ENCODE peak calls at places on chromosomes 11 and 22, in four cellular contexts. One of them, this sample, is unnamed. For H3K79me2, the result is how much of the 10 kb centered on the place peaks cover.

GRCh38 chr22:24189249-24190158 is 8.2 kb downstream of the SUSD2 start:
- DNase-seq in mesendoderm: peak
- DNase-seq in H1: peak
- DNase-seq in trophoblast cell: peak
- DNase-seq in this sample: peak

GRCh38 chr11:118418770-118419169 is 17.4 kb downstream of the ATP5MG start:
- DNase-seq in mesendoderm: no peak
- DNase-seq in H1: no peak
- DNase-seq in trophoblast cell: no peak
- DNase-seq in this sample: no peak

GRCh38 chr22:49746065-49746464 is 81.6 kb downstream of the BRD1 start:
- DNase-seq in mesendoderm: no peak
- DNase-seq in H1: no peak
- DNase-seq in trophoblast cell: no peak
- DNase-seq in this sample: no peak

GRCh38 chr11:66268953-66269906 is 791 bp downstream of the RAB1B start:
- DNase-seq in mesendoderm: peak
- DNase-seq in H1: no peak
- DNase-seq in trophoblast cell: no peak
- DNase-seq in this sample: peak

GRCh38 chr11:111344032-111344431 is 35.0 kb downstream of the POU2AF1 start:
- DNase-seq in mesendoderm: peak
- DNase-seq in H1: no peak
- DNase-seq in trophoblast cell: no peak
- DNase-seq in this sample: no peak

GRCh38 chr11:63858628-63859550 is 20.0 kb downstream of the MARK2 start:
- DNase-seq in mesendoderm: no peak
- DNase-seq in H1: no peak
- DNase-seq in trophoblast cell: no peak
- DNase-seq in this sample: no peak

GRCh38 chr11:112025682-112026081 is 474 bp downstream of the DLAT start:
- DNase-seq in mesendoderm: peak
- DNase-seq in H1: no peak
- DNase-seq in trophoblast cell: no peak
- DNase-seq in this sample: no peak

GRCh38 chr11:68002943-68003845 is 703 bp downstream of the UNC93B1 start:
- DNase-seq in mesendoderm: no peak
- DNase-seq in H1: no peak
- DNase-seq in trophoblast cell: peak
- DNase-seq in this sample: peak

GRCh38 chr11:106231591-106231990 is 154.1 kb downstream of the AASDHPPT start:
- DNase-seq in mesendoderm: no peak
- DNase-seq in H1: no peak
- DNase-seq in trophoblast cell: peak
- DNase-seq in this sample: no peak

GRCh38 chr22:41526802-41527799 is 17.2 kb downstream of the POLR3H start:
- DNase-seq in mesendoderm: peak
- DNase-seq in H1: no peak
- DNase-seq in trophoblast cell: peak
- DNase-seq in this sample: peak

GRCh38 chr11:74024630-74025029 is 15.7 kb upstream of the UCP3 start:
- DNase-seq in mesendoderm: no peak
- DNase-seq in H1: no peak
- DNase-seq in trophoblast cell: no peak
- DNase-seq in this sample: no peak

GRCh38 chr22:45678961-45679912 is 7.6 kb downstream of the ATXN10 start:
- DNase-seq in mesendoderm: no peak
- DNase-seq in H1: no peak
- DNase-seq in trophoblast cell: no peak
- DNase-seq in this sample: no peak

GRCh38 chr22:41387341-41387740 is 5.6 kb downstream of the TEF start:
- DNase-seq in mesendoderm: no peak
- DNase-seq in H1: no peak
- DNase-seq in trophoblast cell: no peak
- DNase-seq in this sample: no peak

GRCh38 chr22:39275814-39276443 is 31.1 kb upstream of the PDGFB start:
- DNase-seq in mesendoderm: no peak
- DNase-seq in H1: no peak
- DNase-seq in trophoblast cell: peak
- DNase-seq in this sample: no peak

GRCh38 chr22:21943571-21944448 is 8.8 kb downstream of the PPM1F start:
- DNase-seq in mesendoderm: no peak
- DNase-seq in H1: no peak
- DNase-seq in trophoblast cell: no peak
- DNase-seq in this sample: no peak

GRCh38 chr22:19503869-19504268 is 20.3 kb downstream of the CLDN5 start:
- DNase-seq in mesendoderm: peak
- DNase-seq in H1: no peak
- DNase-seq in trophoblast cell: no peak
- DNase-seq in this sample: peak

GRCh38 chr11:128961645-128962044 is 19.0 kb upstream of the TP53AIP1 start:
- DNase-seq in mesendoderm: no peak
- DNase-seq in H1: no peak
- DNase-seq in trophoblast cell: no peak
- DNase-seq in this sample: no peak

GRCh38 chr22:22094514-22094913 is 111.9 kb upstream of the TOP3B start:
- DNase-seq in mesendoderm: no peak
- DNase-seq in H1: no peak
- DNase-seq in trophoblast cell: no peak
- DNase-seq in this sample: no peak

GRCh38 chr11:35725880-35726279 is 63.3 kb downstream of the TRIM44 start:
- DNase-seq in mesendoderm: no peak
- DNase-seq in H1: no peak
- DNase-seq in trophoblast cell: no peak
- DNase-seq in this sample: no peak

GRCh38 chr11:86919557-86920210 is 35.5 kb downstream of the FZD4 start:
- DNase-seq in mesendoderm: peak
- DNase-seq in H1: no peak
- DNase-seq in trophoblast cell: no peak
- DNase-seq in this sample: peak

GRCh38 chr11:60370252-60370810 is 8.0 kb upstream of the MS4A7 start:
- DNase-seq in mesendoderm: no peak
- DNase-seq in H1: no peak
- DNase-seq in trophoblast cell: no peak
- DNase-seq in this sample: no peak

GRCh38 chr11:36431429-36432092 is 78.5 kb downstream of the TRAF6 start:
- DNase-seq in mesendoderm: peak
- DNase-seq in H1: no peak
- DNase-seq in trophoblast cell: peak
- DNase-seq in this sample: no peak

GRCh38 chr11:70796601-70797000 is 398.3 kb downstream of the CTTN start:
- DNase-seq in mesendoderm: peak
- DNase-seq in H1: no peak
- DNase-seq in trophoblast cell: no peak
- DNase-seq in this sample: peak

GRCh38 chr11:121367434-121367833 is 74.9 kb downstream of the SC5D start:
- DNase-seq in mesendoderm: no peak
- DNase-seq in H1: no peak
- DNase-seq in trophoblast cell: no peak
- DNase-seq in this sample: no peak

GRCh38 chr11:34490304-34490703 is 23.3 kb downstream of the ELF5 start:
- DNase-seq in mesendoderm: peak
- DNase-seq in H1: no peak
- DNase-seq in trophoblast cell: no peak
- DNase-seq in this sample: no peak

DNA sequence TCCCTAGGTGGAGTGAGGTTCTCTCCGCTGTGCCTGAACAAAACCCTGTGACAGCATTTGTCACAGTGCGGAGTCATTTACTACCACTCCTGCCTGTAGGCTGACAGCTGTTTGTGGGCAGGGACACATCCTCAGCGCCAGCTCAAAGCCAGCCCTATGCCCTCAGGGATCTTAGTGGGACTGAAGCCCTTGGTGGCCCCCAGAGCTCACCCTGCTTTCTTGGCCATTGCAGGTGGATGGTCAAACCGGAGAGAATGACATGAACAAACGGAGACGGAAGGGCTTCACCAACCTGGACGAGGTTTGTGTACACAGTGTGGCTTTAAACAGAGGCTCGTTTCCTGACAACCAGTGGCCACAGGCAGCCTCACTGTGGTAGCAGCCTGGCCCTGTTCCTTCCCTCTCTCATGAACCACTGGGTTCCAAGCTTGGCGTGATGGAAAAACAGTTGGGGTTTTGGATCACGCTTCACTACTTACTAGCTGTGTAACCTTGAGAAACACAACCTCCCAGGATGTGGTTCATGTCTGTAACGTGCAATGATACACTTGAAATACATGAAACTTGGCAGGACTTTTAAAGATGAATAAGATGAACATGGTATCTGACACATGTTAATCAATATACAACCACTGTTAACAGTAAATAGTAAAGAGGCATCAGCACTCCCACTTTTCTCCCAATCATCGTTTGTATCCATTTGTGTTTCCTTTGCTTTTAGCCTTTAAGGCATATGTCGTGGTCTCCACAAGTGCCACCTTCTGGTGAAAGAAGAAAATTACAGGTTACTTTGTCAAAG is 125.8 kb downstream of the MICAL2 start:
- DNase-seq in mesendoderm: peak
- DNase-seq in H1: no peak
- DNase-seq in trophoblast cell: no peak
- DNase-seq in this sample: no peak
- H3K79me2 ChIP-seq in mesendoderm: under half
- H3K79me2 ChIP-seq in H1: under half
- H3K79me2 ChIP-seq in trophoblast cell: under half
- H3K79me2 ChIP-seq in this sample: under half

GRCh38 chr11:104925850-104926249 is 27.6 kb upstream of the CASP12 start:
- DNase-seq in mesendoderm: no peak
- DNase-seq in H1: no peak
- DNase-seq in trophoblast cell: no peak
- DNase-seq in this sample: no peak
- H3K4ac ChIP-seq in mesendoderm: no peak
- H3K4ac ChIP-seq in H1: no peak
- H3K4ac ChIP-seq in trophoblast cell: no peak
- H3K4ac ChIP-seq in this sample: no peak

GRCh38 chr11:1508986-1509385 is 22.4 kb upstream of the MOB2 start:
- DNase-seq in mesendoderm: no peak
- DNase-seq in H1: no peak
- DNase-seq in trophoblast cell: no peak
- DNase-seq in this sample: no peak
- H3K79me2 ChIP-seq in mesendoderm: under half
- H3K79me2 ChIP-seq in H1: under half
- H3K79me2 ChIP-seq in trophoblast cell: under half
- H3K79me2 ChIP-seq in this sample: under half

GRCh38 chr11:8962827-8963226 is 1.4 kb downstream of the TMEM9B start:
- DNase-seq in mesendoderm: no peak
- DNase-seq in H1: no peak
- DNase-seq in trophoblast cell: no peak
- DNase-seq in this sample: no peak

GRCh38 chr11:8967159-8967558 is 2.9 kb upstream of the TMEM9B start:
- DNase-seq in mesendoderm: no peak
- DNase-seq in H1: no peak
- DNase-seq in trophoblast cell: no peak
- DNase-seq in this sample: no peak

GRCh38 chr11:8964324-8965320 is at the start of gene TMEM9B:
- DNase-seq in mesendoderm: peak
- DNase-seq in H1: peak
- DNase-seq in trophoblast cell: peak
- DNase-seq in this sample: peak

GRCh38 chr11:8959546-8960166 is 4.6 kb downstream of the TMEM9B start:
- DNase-seq in mesendoderm: peak
- DNase-seq in H1: peak
- DNase-seq in trophoblast cell: peak
- DNase-seq in this sample: peak

DNA sequence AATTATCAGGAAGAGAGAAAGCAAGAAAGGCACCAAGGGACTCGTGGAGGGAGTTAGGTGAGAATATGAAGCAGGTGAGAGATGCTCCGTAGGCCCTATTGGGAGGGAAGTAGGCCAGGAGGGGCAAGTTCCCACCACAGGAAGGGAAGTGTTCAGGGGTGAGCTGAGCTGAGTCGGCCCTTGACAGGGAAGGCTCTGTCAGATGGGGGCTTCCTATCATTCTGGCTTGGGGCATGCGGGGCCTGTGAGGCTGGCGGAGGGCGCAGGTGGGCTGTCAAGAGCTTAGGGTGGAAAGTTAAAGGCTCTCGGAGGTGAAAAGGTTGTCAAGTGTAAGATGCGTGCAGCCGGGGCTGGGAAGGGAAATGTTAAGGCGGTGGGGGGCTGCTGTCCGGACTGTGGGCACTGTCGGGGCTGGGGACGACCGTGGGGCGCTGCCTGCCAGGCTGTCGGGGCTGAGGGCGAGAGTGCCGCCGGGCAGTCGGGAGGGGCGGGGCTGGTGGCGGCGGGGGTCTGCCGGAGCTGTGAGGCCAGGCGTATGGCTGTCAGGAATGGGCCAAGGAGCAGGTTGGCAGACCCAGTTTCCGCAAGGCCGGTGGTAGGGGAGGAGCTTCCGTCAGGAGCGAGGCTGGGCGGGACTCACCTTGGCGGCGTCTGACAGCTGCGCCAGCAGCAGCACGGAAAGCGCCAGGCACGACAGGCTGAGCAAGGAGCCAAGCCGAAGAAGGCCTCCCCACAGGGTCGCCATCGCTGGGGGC is 496 bp downstream of the TMEM9B start:
- DNase-seq in mesendoderm: peak
- DNase-seq in H1: peak
- DNase-seq in trophoblast cell: peak
- DNase-seq in this sample: peak
- H3K4ac ChIP-seq in mesendoderm: no peak
- H3K4ac ChIP-seq in H1: no peak
- H3K4ac ChIP-seq in trophoblast cell: peak
- H3K4ac ChIP-seq in this sample: no peak

GRCh38 chr11:57422669-57423068 is 4.3 kb downstream of the SLC43A3 start:
- DNase-seq in mesendoderm: no peak
- DNase-seq in H1: no peak
- DNase-seq in trophoblast cell: no peak
- DNase-seq in this sample: no peak

GRCh38 chr11:57424802-57425564 is 1.9 kb downstream of the SLC43A3 start:
- DNase-seq in mesendoderm: peak
- DNase-seq in H1: no peak
- DNase-seq in trophoblast cell: peak
- DNase-seq in this sample: no peak

GRCh38 chr11:57421805-57422204 is 5.1 kb downstream of the SLC43A3 start:
- DNase-seq in mesendoderm: no peak
- DNase-seq in H1: no peak
- DNase-seq in trophoblast cell: no peak
- DNase-seq in this sample: no peak

GRCh38 chr11:57424137-57424801 is 2.7 kb downstream of the SLC43A3 start:
- DNase-seq in mesendoderm: no peak
- DNase-seq in H1: no peak
- DNase-seq in trophoblast cell: no peak
- DNase-seq in this sample: no peak

DNA sequence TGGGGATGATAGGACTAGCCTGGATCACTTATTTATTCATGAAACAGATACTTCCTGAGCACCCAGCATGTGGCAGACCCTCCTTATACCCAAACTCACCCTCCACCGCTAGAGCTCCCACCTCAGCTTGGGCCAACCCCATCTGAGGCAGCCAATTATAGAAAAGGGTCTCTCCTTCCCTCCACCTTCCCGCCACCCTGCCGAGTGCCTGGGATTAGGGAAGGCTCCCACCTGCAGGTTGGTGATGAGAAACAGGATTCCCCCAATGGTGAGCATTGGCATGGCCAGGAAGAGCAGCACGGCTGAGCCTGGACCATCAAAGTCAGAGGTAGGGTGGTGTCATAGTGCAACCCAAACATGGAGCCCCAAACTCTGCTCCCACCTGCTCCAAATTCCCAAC is 5.9 kb downstream of the SLC43A3 start:
- DNase-seq in mesendoderm: no peak
- DNase-seq in H1: no peak
- DNase-seq in trophoblast cell: no peak
- DNase-seq in this sample: no peak
- H3K79me2 ChIP-seq in mesendoderm: under half
- H3K79me2 ChIP-seq in H1: under half
- H3K79me2 ChIP-seq in trophoblast cell: under half
- H3K79me2 ChIP-seq in this sample: under half